ENCODE peak calls at places on chromosomes 12 and 14, in six cellular contexts. One of them, this sample, is unnamed. For H3K9me3, the result is how much of the 10 kb centered on the place peaks cover.

GRCh38 chr14:104114421-104115130 is 23.8 kb upstream of the KIF26A start:
- DNase-seq in endodermal cell: peak
- DNase-seq in esophagus squamous epithelium: no peak
- DNase-seq in hepatocyte: no peak
- DNase-seq in body of pancreas: peak
- DNase-seq in pancreas: peak
- DNase-seq in this sample: peak

GRCh38 chr12:118981285-118982201 is at the start of gene SRRM4:
- DNase-seq in pancreas: peak
- DNase-seq in hepatocyte: peak
- DNase-seq in body of pancreas: peak
- DNase-seq in endodermal cell: peak
- DNase-seq in esophagus squamous epithelium: no peak
- DNase-seq in this sample: peak

GRCh38 chr14:69612014-69612758 is 790 bp downstream of the SUSD6 start:
- DNase-seq in esophagus squamous epithelium: no peak
- DNase-seq in hepatocyte: no peak
- DNase-seq in endodermal cell: peak
- DNase-seq in body of pancreas: peak
- DNase-seq in pancreas: peak
- DNase-seq in this sample: no peak

GRCh38 chr14:69632154-69632553 is 20.8 kb downstream of the SUSD6 start:
- DNase-seq in pancreas: no peak
- DNase-seq in esophagus squamous epithelium: no peak
- DNase-seq in hepatocyte: no peak
- DNase-seq in endodermal cell: peak
- DNase-seq in body of pancreas: no peak
- DNase-seq in this sample: no peak

GRCh38 chr12:4824415-4824814 is 85.3 kb upstream of the KCNA1 start:
- DNase-seq in hepatocyte: peak
- DNase-seq in body of pancreas: no peak
- DNase-seq in endodermal cell: no peak
- DNase-seq in esophagus squamous epithelium: no peak
- DNase-seq in pancreas: no peak
- DNase-seq in this sample: no peak

GRCh38 chr14:75417674-75418073 is 10.1 kb upstream of the JDP2 start:
- DNase-seq in hepatocyte: peak
- DNase-seq in esophagus squamous epithelium: no peak
- DNase-seq in body of pancreas: no peak
- DNase-seq in endodermal cell: no peak
- DNase-seq in pancreas: no peak
- DNase-seq in this sample: no peak

GRCh38 chr12:56581418-56582145 is 48.5 kb downstream of the BAZ2A start:
- DNase-seq in pancreas: no peak
- DNase-seq in hepatocyte: no peak
- DNase-seq in body of pancreas: no peak
- DNase-seq in esophagus squamous epithelium: no peak
- DNase-seq in endodermal cell: no peak
- DNase-seq in this sample: no peak

GRCh38 chr14:93926209-93926872 is 803 bp upstream of the FAM181A start:
- DNase-seq in endodermal cell: no peak
- DNase-seq in hepatocyte: no peak
- DNase-seq in pancreas: no peak
- DNase-seq in esophagus squamous epithelium: no peak
- DNase-seq in body of pancreas: no peak
- DNase-seq in this sample: no peak

GRCh38 chr12:32087301-32087700 is 19.3 kb upstream of the BICD1 start:
- DNase-seq in body of pancreas: no peak
- DNase-seq in hepatocyte: no peak
- DNase-seq in pancreas: no peak
- DNase-seq in esophagus squamous epithelium: no peak
- DNase-seq in endodermal cell: no peak
- DNase-seq in this sample: no peak

GRCh38 chr14:64478634-64479250 is 13.4 kb downstream of the AKAP5 start:
- DNase-seq in esophagus squamous epithelium: no peak
- DNase-seq in body of pancreas: no peak
- DNase-seq in hepatocyte: no peak
- DNase-seq in endodermal cell: no peak
- DNase-seq in pancreas: no peak
- DNase-seq in this sample: no peak

GRCh38 chr12:65640489-65640901 is 183.8 kb upstream of the HMGA2 start:
- DNase-seq in esophagus squamous epithelium: no peak
- DNase-seq in body of pancreas: no peak
- DNase-seq in hepatocyte: no peak
- DNase-seq in endodermal cell: no peak
- DNase-seq in pancreas: no peak
- DNase-seq in this sample: no peak

GRCh38 chr12:117090816-117091711 is 8.2 kb downstream of the TESC start:
- DNase-seq in esophagus squamous epithelium: no peak
- DNase-seq in hepatocyte: no peak
- DNase-seq in endodermal cell: peak
- DNase-seq in body of pancreas: peak
- DNase-seq in pancreas: peak
- DNase-seq in this sample: no peak

GRCh38 chr14:42192659-42193425 is 586.2 kb downstream of the LRFN5 start:
- DNase-seq in endodermal cell: no peak
- DNase-seq in hepatocyte: peak
- DNase-seq in esophagus squamous epithelium: no peak
- DNase-seq in body of pancreas: no peak
- DNase-seq in pancreas: no peak
- DNase-seq in this sample: no peak

GRCh38 chr14:80862983-80863382 is 78.6 kb downstream of the CEP128 start:
- DNase-seq in body of pancreas: no peak
- DNase-seq in hepatocyte: no peak
- DNase-seq in endodermal cell: no peak
- DNase-seq in pancreas: no peak
- DNase-seq in esophagus squamous epithelium: no peak
- DNase-seq in this sample: no peak

GRCh38 chr14:97218713-97219355 is 421.7 kb downstream of the VRK1 start:
- DNase-seq in hepatocyte: peak
- DNase-seq in body of pancreas: peak
- DNase-seq in endodermal cell: peak
- DNase-seq in pancreas: no peak
- DNase-seq in esophagus squamous epithelium: no peak
- DNase-seq in this sample: no peak

GRCh38 chr12:12561305-12562015 is 1.2 kb downstream of the DUSP16 start:
- DNase-seq in body of pancreas: peak
- DNase-seq in endodermal cell: peak
- DNase-seq in pancreas: peak
- DNase-seq in hepatocyte: no peak
- DNase-seq in esophagus squamous epithelium: no peak
- DNase-seq in this sample: no peak

GRCh38 chr14:78071016-78071549 is 99.1 kb upstream of the NRXN3 start:
- DNase-seq in endodermal cell: peak
- DNase-seq in pancreas: no peak
- DNase-seq in hepatocyte: no peak
- DNase-seq in body of pancreas: no peak
- DNase-seq in esophagus squamous epithelium: no peak
- DNase-seq in this sample: no peak

GRCh38 chr14:105474478-105475268 is at the start of gene CRIP2:
- DNase-seq in endodermal cell: peak
- DNase-seq in pancreas: peak
- DNase-seq in body of pancreas: peak
- DNase-seq in esophagus squamous epithelium: no peak
- DNase-seq in hepatocyte: peak
- DNase-seq in this sample: no peak

GRCh38 chr14:89848165-89848564 is 106.4 kb downstream of the EFCAB11 start:
- DNase-seq in endodermal cell: no peak
- DNase-seq in esophagus squamous epithelium: no peak
- DNase-seq in hepatocyte: no peak
- DNase-seq in body of pancreas: no peak
- DNase-seq in pancreas: no peak
- DNase-seq in this sample: no peak
- TF ChIP-seq CTCF in endodermal cell: peak
- TF ChIP-seq CTCF in esophagus squamous epithelium: no peak
- TF ChIP-seq CTCF in hepatocyte: peak
- TF ChIP-seq CTCF in body of pancreas: peak
- TF ChIP-seq CTCF in pancreas: no peak
- TF ChIP-seq CTCF in this sample: peak

DNA sequence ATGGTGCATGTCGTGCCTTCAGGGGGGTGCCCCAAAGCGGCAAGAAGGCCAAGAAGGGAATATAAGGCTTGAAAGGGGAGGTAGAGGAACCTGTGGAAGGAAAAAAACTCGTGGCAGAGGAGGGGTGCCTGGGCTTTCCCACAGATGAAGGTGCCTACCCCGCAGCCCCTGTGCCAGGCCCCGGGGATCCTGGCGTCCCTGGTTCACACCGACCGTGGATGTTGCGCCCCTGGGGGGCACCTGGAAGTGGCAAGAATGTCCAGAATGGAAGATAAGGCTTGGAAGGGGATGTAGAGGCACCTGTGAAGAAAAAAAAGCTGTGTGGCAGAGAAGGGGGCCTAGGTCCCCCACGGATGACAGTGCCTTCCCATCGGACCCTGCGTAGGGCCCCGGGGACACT is 282.2 kb downstream of the ALG10 start:
- DNase-seq in esophagus squamous epithelium: no peak
- DNase-seq in hepatocyte: no peak
- DNase-seq in body of pancreas: no peak
- DNase-seq in pancreas: no peak
- DNase-seq in endodermal cell: no peak
- DNase-seq in this sample: no peak
- H3K9me3 ChIP-seq in esophagus squamous epithelium: half or more
- H3K9me3 ChIP-seq in hepatocyte: under half
- H3K9me3 ChIP-seq in body of pancreas: under half
- H3K9me3 ChIP-seq in pancreas: under half
- H3K9me3 ChIP-seq in endodermal cell: half or more
- H3K9me3 ChIP-seq in this sample: under half

GRCh38 chr14:90676859-90677258 is 139.4 kb downstream of the TTC7B start:
- DNase-seq in pancreas: no peak
- DNase-seq in body of pancreas: no peak
- DNase-seq in endodermal cell: no peak
- DNase-seq in esophagus squamous epithelium: no peak
- DNase-seq in hepatocyte: peak
- DNase-seq in this sample: no peak
- H3K27ac ChIP-seq in pancreas: no peak
- H3K27ac ChIP-seq in body of pancreas: no peak
- H3K27ac ChIP-seq in endodermal cell: no peak
- H3K27ac ChIP-seq in esophagus squamous epithelium: peak
- H3K27ac ChIP-seq in hepatocyte: peak
- H3K27ac ChIP-seq in this sample: no peak

GRCh38 chr12:2673966-2674810 is 120.6 kb upstream of the FKBP4 start:
- DNase-seq in pancreas: no peak
- DNase-seq in body of pancreas: no peak
- DNase-seq in hepatocyte: no peak
- DNase-seq in endodermal cell: peak
- DNase-seq in esophagus squamous epithelium: no peak
- DNase-seq in this sample: no peak
- TF ChIP-seq CTCF in pancreas: no peak
- TF ChIP-seq CTCF in body of pancreas: no peak
- TF ChIP-seq CTCF in hepatocyte: peak
- TF ChIP-seq CTCF in endodermal cell: peak
- TF ChIP-seq CTCF in esophagus squamous epithelium: no peak
- TF ChIP-seq CTCF in this sample: no peak

GRCh38 chr12:34406996-34407300 is 384.7 kb downstream of the ALG10 start:
- DNase-seq in pancreas: peak
- DNase-seq in hepatocyte: no peak
- DNase-seq in body of pancreas: peak
- DNase-seq in esophagus squamous epithelium: no peak
- DNase-seq in endodermal cell: no peak
- DNase-seq in this sample: peak
- H3K9me3 ChIP-seq in pancreas: under half
- H3K9me3 ChIP-seq in hepatocyte: under half
- H3K9me3 ChIP-seq in body of pancreas: half or more
- H3K9me3 ChIP-seq in esophagus squamous epithelium: under half
- H3K9me3 ChIP-seq in endodermal cell: half or more
- H3K9me3 ChIP-seq in this sample: under half

This sample was measured in RWPE2.